ENCODE peak calls at places on chromosomes 1 and 21, in nine cellular contexts. U, M, C, K, O, V, J, L and X are unnamed samples.

GRCh38 chr1:150562384-150563339 is 13.5 kb downstream of the ADAMTSL4 start:
- DNase-seq in U (peak; percentile 52), M (peak; percentile 30), C (no peak), K (no peak), O (peak; percentile 70), V (no peak), J (no peak), L (peak; percentile 92), X (no peak)

GRCh38 chr1:150987928-150988327 is 5.8 kb downstream of the ANXA9 start:
- DNase-seq in U (no peak), M (no peak), C (no peak), K (peak; percentile 3), O (no peak), V (no peak), J (no peak), L (no peak), X (no peak)

GRCh38 chr21:29238052-29238966 is 60.4 kb upstream of the BACH1 start:
- DNase-seq in U (no peak), M (no peak), C (peak; percentile 68), K (no peak), O (no peak), V (no peak), J (no peak), L (no peak), X (no peak)

GRCh38 chr1:78038071-78038470 is 7.7 kb upstream of the GIPC2 start:
- DNase-seq in U (no peak), M (no peak), C (peak; percentile 65), K (no peak), O (no peak), V (no peak), J (no peak), L (no peak), X (no peak)

GRCh38 chr1:84401156-84401555 is 2.9 kb downstream of the DNASE2B start:
- DNase-seq in U (no peak), M (no peak), C (no peak), K (no peak), O (no peak), V (no peak), J (no peak), L (no peak), X (no peak)

GRCh38 chr1:45334308-45335245 is 5.4 kb upstream of the TOE1 start:
- DNase-seq in U (no peak), M (peak; percentile 56), C (no peak), K (no peak), O (peak; percentile 83), V (no peak), J (no peak), L (no peak), X (no peak)

GRCh38 chr1:54355931-54356679 is 50.1 kb downstream of the SSBP3 start:
- DNase-seq in U (no peak), M (no peak), C (no peak), K (no peak), O (peak; percentile 65), V (no peak), J (no peak), L (peak; percentile 7), X (no peak)

GRCh38 chr1:152497273-152497672 is 13.3 kb upstream of the LCE5A start:
- DNase-seq in U (no peak), M (no peak), C (peak; percentile 26), K (no peak), O (no peak), V (no peak), J (no peak), L (no peak), X (no peak)

GRCh38 chr1:85200870-85201339 is at the start of gene SYDE2:
- DNase-seq in U (peak; percentile 66), M (peak; percentile 85), C (peak; percentile 49), K (peak; percentile 78), O (peak; percentile 95), V (peak; percentile 54), J (peak; percentile 74), L (peak; percentile 58), X (peak; percentile 86)

GRCh38 chr1:2496087-2496622 is 20.1 kb downstream of the PLCH2 start:
- DNase-seq in U (no peak), M (no peak), C (no peak), K (no peak), O (no peak), V (no peak), J (no peak), L (peak; percentile 29), X (no peak)

GRCh38 chr1:195574511-195574910 is 1033.7 kb downstream of the KCNT2 start:
- DNase-seq in U (no peak), M (no peak), C (no peak), K (no peak), O (no peak), V (no peak), J (no peak), L (no peak), X (no peak)

GRCh38 chr1:222712253-222713090 is at the start of the genes AIDA and BROX:
- DNase-seq in U (peak; percentile 98), M (peak; percentile 92), C (peak; percentile 72), K (peak; percentile 87), O (peak; percentile 98), V (peak; percentile 89), J (peak; percentile 85), L (peak; percentile 92), X (peak; percentile 90)

GRCh38 chr1:113871597-113872113 is at the start of gene PTPN22:
- DNase-seq in U (peak; percentile 60), M (no peak), C (peak; percentile 77), K (no peak), O (peak; percentile 42), V (peak; percentile 29), J (peak; percentile 21), L (peak; percentile 64), X (no peak)

GRCh38 chr21:37762606-37763005 is 153.7 kb downstream of the KCNJ6 start:
- DNase-seq in U (no peak), M (no peak), C (no peak), K (no peak), O (peak; percentile 42), V (no peak), J (no peak), L (no peak), X (no peak)

GRCh38 chr1:59163268-59164092 is 133.4 kb upstream of the FGGY start:
- DNase-seq in U (no peak), M (no peak), C (peak; percentile 92), K (peak; percentile 64), O (no peak), V (no peak), J (no peak), L (no peak), X (no peak)

GRCh38 chr1:58812468-58812867 is 28.6 kb upstream of the JUN start:
- DNase-seq in U (no peak), M (no peak), C (no peak), K (no peak), O (no peak), V (no peak), J (no peak), L (no peak), X (no peak)

GRCh38 chr1:165367375-165367993 is 11.0 kb upstream of the LMX1A start:
- DNase-seq in U (peak; percentile 74), M (peak; percentile 93), C (peak; percentile 77), K (peak; percentile 63), O (peak; percentile 99), V (peak; percentile 38), J (peak; percentile 61), L (peak; percentile 44), X (peak; percentile 54)

GRCh38 chr1:71649588-71649987 is 568.8 kb upstream of the ZRANB2 start:
- DNase-seq in U (no peak), M (no peak), C (no peak), K (no peak), O (no peak), V (no peak), J (no peak), L (no peak), X (no peak)

GRCh38 chr21:42722808-42723470 is 69.5 kb downstream of the PDE9A start:
- DNase-seq in U (no peak), M (no peak), C (no peak), K (no peak), O (no peak), V (no peak), J (no peak), L (no peak), X (no peak)

GRCh38 chr1:35557118-35557610 is at the start of gene KIAA0319L:
- DNase-seq in U (no peak), M (peak; percentile 93), C (no peak), K (peak; percentile 94), O (peak; percentile 90), V (peak; percentile 83), J (peak; percentile 85), L (peak; percentile 28), X (peak; percentile 95)

GRCh38 chr1:225921734-225922709 is 2.0 kb downstream of the PYCR2 start:
- DNase-seq in U (no peak), M (no peak), C (no peak), K (no peak), O (no peak), V (no peak), J (no peak), L (no peak), X (no peak)